ENCODE peak calls at places on chromosomes 4 and X, in five cellular contexts. E is RWPE1, K is PC-3, D is foreskin fibroblast, P is WTC11. U is an unnamed sample.

GRCh38 chr4:109434793-109435080 is 1.1 kb downstream of the SEC24B start:
- DNase-seq in E (no peak), K (no peak), D (no peak), P (no peak), U (no peak)

GRCh38 chrX:83845397-83845796 is 15.5 kb upstream of the CYLC1 start:
- DNase-seq in E (no peak), K (peak), D (no peak), P (no peak), U (no peak)

GRCh38 chrX:79288723-79289122 is 78.4 kb downstream of the ITM2A start:
- DNase-seq in E (no peak), K (no peak), D (no peak), P (no peak), U (no peak)

GRCh38 chr4:153205028-153205648 is 895 bp downstream of the TRIM2 start:
- DNase-seq in E (no peak), K (peak), D (no peak), P (no peak), U (no peak)

GRCh38 chr4:136750898-136751297 is 781.4 kb downstream of the PCDH18 start:
- DNase-seq in E (no peak), K (no peak), D (peak), P (no peak), U (no peak)

GRCh38 chr4:158208931-158209640 is 1.2 kb upstream of the TMEM144 start:
- DNase-seq in E (no peak), K (no peak), D (no peak), P (no peak), U (no peak)

GRCh38 chr4:112560084-112560483 is 44.1 kb upstream of the NEUROG2 start:
- DNase-seq in E (no peak), K (no peak), D (no peak), P (no peak), U (no peak)

GRCh38 chrX:150581093-150581775 is 12.8 kb downstream of the MTM1 start:
- DNase-seq in E (peak), K (peak), D (peak), P (no peak), U (no peak)

GRCh38 chr4:150217192-150217591 is 138.9 kb downstream of the DCLK2 start:
- DNase-seq in E (peak), K (peak), D (peak), P (no peak), U (no peak)

GRCh38 chrX:129876734-129877395 is 29.1 kb upstream of the UTP14A start:
- DNase-seq in E (no peak), K (peak), D (peak), P (no peak), U (no peak)

GRCh38 chrX:34987646-34988045 is 45.0 kb downstream of the FAM47B start:
- DNase-seq in E (no peak), K (no peak), D (no peak), P (no peak), U (no peak)

GRCh38 chrX:53081925-53082772 is at the start of gene TSPYL2:
- DNase-seq in E (peak), K (peak), D (peak), P (peak), U (peak)

GRCh38 chrX:12975999-12976558 is 1.2 kb downstream of the TMSB4X start:
- DNase-seq in E (peak), K (peak), D (no peak), P (peak), U (no peak)

GRCh38 chrX:136209016-136209738 is 42.0 kb downstream of the MAP7D3 start:
- DNase-seq in E (no peak), K (peak), D (no peak), P (peak), U (no peak)

GRCh38 chrX:80812176-80812575 is 2.5 kb upstream of the BRWD3 start:
- DNase-seq in E (no peak), K (peak), D (peak), P (peak), U (no peak)

GRCh38 chr4:126719803-126720202 is 913.0 kb upstream of the INTU start:
- DNase-seq in E (no peak), K (no peak), D (no peak), P (no peak), U (no peak)

GRCh38 chr4:102759835-102760644 is 728 bp downstream of the MANBA start:
- DNase-seq in E (peak), K (peak), D (peak), P (no peak), U (no peak)

GRCh38 chrX:112048707-112049106 is 33.9 kb downstream of the TRPC5 start:
- DNase-seq in E (no peak), K (no peak), D (no peak), P (peak), U (no peak)

GRCh38 chr4:41932988-41933387 is 2.2 kb upstream of the TMEM33 start:
- DNase-seq in E (no peak), K (no peak), D (no peak), P (no peak), U (no peak)

GRCh38 chr4:4364061-4364460 is 22.8 kb upstream of the NSG1 start:
- DNase-seq in E (no peak), K (no peak), D (no peak), P (no peak), U (no peak)

GRCh38 chr4:4720671-4721070 is 138.8 kb upstream of the MSX1 start:
- DNase-seq in E (no peak), K (no peak), D (no peak), P (no peak), U (no peak)

GRCh38 chr4:169263791-169264392 is 6.9 kb downstream of the SH3RF1 start:
- DNase-seq in E (no peak), K (no peak), D (no peak), P (no peak), U (no peak)

GRCh38 chr4:119894650-119895208 is 171.9 kb downstream of the MAD2L1 start:
- DNase-seq in E (no peak), K (no peak), D (no peak), P (no peak), U (no peak)

GRCh38 chr4:125368161-125368560 is 53.4 kb downstream of the FAT4 start:
- DNase-seq in E (peak), K (peak), D (peak), P (no peak), U (no peak)

GRCh38 chr4:40749717-40750460 is at the start of gene NSUN7:
- DNase-seq in E (peak), K (peak), D (no peak), P (peak), U (peak)

GRCh38 chr4:118879409-118879808 is 9.2 kb upstream of the SYNPO2 start:
- DNase-seq in E (no peak), K (no peak), D (no peak), P (no peak), U (no peak)

GRCh38 chr4:165096776-165097175 is 15.9 kb downstream of the TMEM192 start:
- DNase-seq in E (peak), K (peak), D (peak), P (no peak), U (no peak)

GRCh38 chrX:130165181-130165702 is 399 bp downstream of the AIFM1 start:
- DNase-seq in E (no peak), K (no peak), D (no peak), P (no peak), U (no peak)

GRCh38 chr4:157270108-157270507 is 49.6 kb downstream of the GRIA2 start:
- DNase-seq in E (no peak), K (no peak), D (no peak), P (peak), U (no peak)

GRCh38 chr4:140926672-140927071 is 170.5 kb upstream of the TBC1D9 start:
- DNase-seq in E (no peak), K (no peak), D (peak), P (no peak), U (no peak)

GRCh38 chr4:68655764-68656444 is 14.5 kb downstream of the UGT2B15 start:
- DNase-seq in E (no peak), K (peak), D (no peak), P (no peak), U (no peak)

GRCh38 chr4:106365613-106366012 is 3.0 kb downstream of the GIMD1 start:
- DNase-seq in E (peak), K (peak), D (peak), P (no peak), U (no peak)

GRCh38 chrX:77087529-77088169 is 359.5 kb upstream of the FGF16 start:
- DNase-seq in E (no peak), K (peak), D (no peak), P (no peak), U (no peak)

GRCh38 chr4:78137538-78137937 is 80.4 kb downstream of the FRAS1 start:
- DNase-seq in E (no peak), K (peak), D (no peak), P (no peak), U (no peak)

GRCh38 chrX:102516314-102516936 is at the start of gene TMSB15A:
- DNase-seq in E (peak), K (peak), D (peak), P (peak), U (peak)

GRCh38 chr4:120286813-120287212 is 220.2 kb upstream of the MAD2L1 start:
- DNase-seq in E (no peak), K (peak), D (no peak), P (peak), U (no peak)

GRCh38 chrX:1393871-1394615 is 2.1 kb upstream of the SLC25A6 start:
- DNase-seq in E (no peak), K (no peak), D (no peak), P (no peak), U (peak)

GRCh38 chrX:20432048-20432447 is 165.3 kb upstream of the RPS6KA3 start:
- DNase-seq in E (no peak), K (peak), D (no peak), P (no peak), U (no peak)

GRCh38 chr4:6992728-6993655 is 50.2 kb upstream of the TADA2B start:
- DNase-seq in E (no peak), K (peak), D (no peak), P (no peak), U (no peak)

GRCh38 chr4:113008726-113009125 is 40.7 kb upstream of the ANK2 start:
- DNase-seq in E (no peak), K (no peak), D (no peak), P (no peak), U (no peak)

GRCh38 chrX:30065226-30065625 is 150.1 kb upstream of the MAGEB2 start:
- DNase-seq in E (no peak), K (peak), D (no peak), P (no peak), U (no peak)

GRCh38 chrX:30060718-30061117 is 154.6 kb upstream of the MAGEB2 start:
- DNase-seq in E (no peak), K (peak), D (no peak), P (peak), U (no peak)
- TF ChIP-seq CTCF in E (no peak), K (peak), D (peak), P (peak), U (peak)

GRCh38 chrX:151828434-151829080 is 84.1 kb upstream of the MAGEA4 start:
- DNase-seq in E (peak), K (no peak), D (peak), P (no peak), U (no peak)

GRCh38 chrX:151830911-151831310 is 81.8 kb upstream of the MAGEA4 start:
- DNase-seq in E (no peak), K (no peak), D (no peak), P (no peak), U (no peak)

GRCh38 chrX:151821226-151821625 is 86.7 kb downstream of the CNGA2 start:
- DNase-seq in E (no peak), K (no peak), D (no peak), P (no peak), U (no peak)

DNA sequence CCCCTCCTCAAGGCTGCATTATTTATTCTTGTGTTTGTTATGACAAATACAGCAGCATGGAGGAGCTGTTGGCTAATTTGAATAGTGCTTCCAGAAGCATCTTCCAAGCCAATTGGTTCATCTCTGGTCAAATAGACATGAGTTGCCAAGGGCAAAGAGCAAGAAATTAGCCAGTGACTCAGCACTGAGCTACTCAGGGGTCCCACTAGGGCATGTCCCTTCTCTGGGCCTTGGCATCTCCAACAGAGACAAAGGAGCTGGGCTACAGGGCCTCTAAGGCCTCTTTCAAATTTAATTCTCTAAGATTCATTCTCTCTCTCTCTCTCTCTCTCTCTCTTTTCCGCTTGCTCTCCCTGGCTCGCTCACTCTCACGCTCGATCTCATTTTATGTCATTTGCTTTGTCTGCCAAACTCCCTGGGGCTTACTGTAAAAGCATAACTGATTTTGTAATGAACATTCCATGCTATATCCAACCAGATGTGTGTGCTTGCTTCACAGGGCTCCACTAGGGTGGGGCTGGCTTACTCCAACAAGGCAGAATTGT is 86.7 kb upstream of the MAGEA4 start:
- DNase-seq in E (peak), K (peak), D (peak), P (no peak), U (no peak)
- TF ChIP-seq CTCF in E (no peak), K (no peak), D (peak), P (no peak), U (no peak)

DNA sequence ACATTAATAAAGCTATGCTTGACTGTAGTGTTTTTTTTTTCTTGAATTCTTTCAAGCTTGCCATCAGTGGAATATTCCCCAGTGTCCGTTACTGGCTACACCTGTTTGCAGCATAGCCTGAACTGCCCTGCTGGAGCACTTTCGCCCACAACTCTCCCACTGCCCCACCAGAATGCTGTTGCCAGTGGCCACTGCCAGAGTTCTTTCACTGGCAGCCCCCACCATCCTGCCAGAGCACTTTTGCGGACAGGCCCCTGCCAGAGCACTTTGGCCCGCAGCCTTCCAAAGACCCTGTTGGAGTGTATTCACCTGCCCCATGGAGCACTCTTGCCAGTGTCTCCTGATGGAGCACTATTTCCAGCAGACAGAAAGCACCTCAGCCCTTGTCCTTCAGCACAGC is 452.3 kb upstream of the GRID2 start:
- DNase-seq in E (no peak), K (no peak), D (no peak), P (no peak), U (no peak)
- TF ChIP-seq CTCF in E (no peak), K (no peak), D (no peak), P (no peak), U (no peak)

GRCh38 chrX:8579602-8580001 is 115.0 kb downstream of the VCX3B start:
- DNase-seq in E (no peak), K (peak), D (no peak), P (no peak), U (no peak)
- TF ChIP-seq CTCF in E (no peak), K (no peak), D (no peak), P (no peak), U (no peak)

U was measured in chondrocyte.